ENCODE peak calls at places on chromosomes 5 and 9, in five cellular contexts. Q, J, N, T and L are unnamed samples.

GRCh38 chr5:102542064-102542463 is 43.3 kb upstream of the SLCO6A1 start:
- DNase-seq in Q (no peak), J (no peak), N (no peak), T (no peak), L (no peak)

GRCh38 chr5:156778752-156779151 is 71.3 kb upstream of the PPP1R2B start:
- DNase-seq in Q (no peak), J (no peak), N (no peak), T (no peak), L (no peak)

GRCh38 chr9:110050925-110051355 is 157.0 kb downstream of the C9orf152 start:
- DNase-seq in Q (no peak), J (peak; percentile 93), N (no peak), T (no peak), L (no peak)

GRCh38 chr9:96557921-96558320 is 61.7 kb downstream of the CDC14B start:
- DNase-seq in Q (no peak), J (no peak), N (no peak), T (no peak), L (no peak)

GRCh38 chr5:23506329-23507236 is 826 bp upstream of the PRDM9 start:
- DNase-seq in Q (no peak), J (no peak), N (no peak), T (peak; percentile 68), L (no peak)

GRCh38 chr5:128470663-128471062 is 67.4 kb downstream of the FBN2 start:
- DNase-seq in Q (no peak), J (no peak), N (no peak), T (no peak), L (no peak)

GRCh38 chr9:95980262-95981125 is 105.0 kb downstream of the ERCC6L2 start:
- DNase-seq in Q (no peak), J (peak; percentile 10), N (no peak), T (no peak), L (no peak)

GRCh38 chr5:18379189-18379588 is 744.9 kb downstream of the TAF11L14 start:
- DNase-seq in Q (no peak), J (no peak), N (no peak), T (no peak), L (no peak)

GRCh38 chr5:64229163-64229774 is 63.6 kb downstream of the RNF180 start:
- DNase-seq in Q (no peak), J (no peak), N (no peak), T (no peak), L (peak; percentile 23)

GRCh38 chr9:84266087-84266561 is 74.4 kb downstream of the SLC28A3 start:
- DNase-seq in Q (no peak), J (no peak), N (no peak), T (peak; percentile 86), L (no peak)